ENCODE peak calls at places on chromosomes 16 and 17, in seven cellular contexts. J is IMR-90, O is heart right ventricle, W is adrenal gland, K is A549, P is coronary artery, U is ovary. Y is an unnamed sample.

GRCh38 chr16:8958344-8958808 is 5.3 kb downstream of the USP7 start:
- DNase-seq in J (peak), U (no peak), O (no peak), W (peak), P (peak), K (no peak), Y (no peak)

GRCh38 chr16:67229906-67230808 is 3.2 kb downstream of the TMEM208 start:
- DNase-seq in O (no peak), J (no peak), W (no peak), P (no peak), U (no peak), K (no peak), Y (no peak)

GRCh38 chr16:66507731-66508239 is 42.1 kb downstream of the TK2 start:
- DNase-seq in K (peak), O (no peak), J (no peak), P (no peak), W (no peak), U (peak), Y (no peak)

GRCh38 chr17:6654816-6655731 is 3.5 kb downstream of the C17orf100 start:
- DNase-seq in U (peak), J (no peak), W (no peak), P (no peak), K (no peak), O (no peak), Y (peak)

GRCh38 chr16:85187002-85187401 is 74.7 kb upstream of the CIBAR2 start:
- DNase-seq in U (no peak), W (peak), O (no peak), P (no peak), J (peak), K (no peak), Y (no peak)

GRCh38 chr17:29958947-29959657 is 17.7 kb downstream of the EFCAB5 start:
- DNase-seq in U (no peak), K (no peak), J (peak), O (no peak), W (no peak), P (no peak), Y (peak)

GRCh38 chr16:46745594-46745993 is 2.5 kb downstream of the MYLK3 start:
- DNase-seq in J (no peak), O (no peak), U (no peak), K (no peak), P (peak), W (no peak), Y (no peak)

GRCh38 chr17:74737299-74738050 is 419 bp downstream of the RAB37 start:
- DNase-seq in U (no peak), O (no peak), P (no peak), K (peak), W (peak), J (no peak), Y (no peak)

GRCh38 chr17:31393749-31394146 is 2.3 kb downstream of the RAB11FIP4 start:
- DNase-seq in P (peak), J (no peak), U (no peak), O (no peak), W (no peak), K (no peak), Y (no peak)

GRCh38 chr17:79777166-79777843 is 643 bp upstream of the CBX2 start:
- DNase-seq in U (peak), O (peak), W (peak), P (no peak), K (peak), J (peak), Y (peak)

GRCh38 chr16:17272716-17273115 is 198.0 kb downstream of the XYLT1 start:
- DNase-seq in U (no peak), P (no peak), W (no peak), J (no peak), K (no peak), O (no peak), Y (no peak)

GRCh38 chr17:7058831-7059447 is 15.0 kb upstream of the SLC16A11 start:
- DNase-seq in P (no peak), U (no peak), W (no peak), J (peak), K (no peak), O (no peak), Y (no peak)

GRCh38 chr16:21263640-21264211 is 14.4 kb downstream of the CRYM start:
- DNase-seq in O (no peak), W (peak), U (no peak), P (no peak), J (peak), K (peak), Y (no peak)

GRCh38 chr17:35217107-35217506 is 22.9 kb upstream of the SLC35G3 start:
- DNase-seq in O (no peak), U (no peak), P (no peak), J (no peak), W (no peak), K (no peak), Y (no peak)

GRCh38 chr16:57601801-57602478 is 26.5 kb upstream of the ADGRG1 start:
- DNase-seq in O (no peak), U (no peak), K (no peak), P (peak), W (no peak), J (no peak), Y (no peak)

GRCh38 chr16:80198265-80198994 is 342.4 kb upstream of the DYNLRB2 start:
- DNase-seq in W (no peak), O (no peak), J (peak), P (no peak), K (no peak), U (no peak), Y (no peak)

GRCh38 chr16:31265329-31266245 is 5.8 kb downstream of the ITGAM start:
- DNase-seq in U (no peak), O (no peak), P (no peak), K (peak), J (peak), W (peak), Y (peak)

GRCh38 chr17:27810902-27811557 is 10.7 kb upstream of the NOS2 start:
- DNase-seq in K (no peak), U (no peak), W (no peak), P (no peak), J (peak), O (no peak), Y (no peak)

GRCh38 chr16:29710227-29711219 is 31.5 kb downstream of the QPRT start:
- DNase-seq in O (no peak), J (peak), K (peak), P (no peak), U (no peak), W (peak), Y (peak)

GRCh38 chr17:42407289-42407836 is 15.7 kb downstream of the CAVIN1 start:
- DNase-seq in O (peak), J (peak), P (peak), U (peak), W (peak), K (peak), Y (peak)

GRCh38 chr16:73095885-73096341 is 48.0 kb upstream of the ZFHX3 start:
- DNase-seq in P (no peak), U (no peak), K (no peak), W (no peak), O (no peak), J (no peak), Y (no peak)

GRCh38 chr17:49725453-49725852 is 17.7 kb upstream of the SLC35B1 start:
- DNase-seq in P (no peak), U (no peak), O (no peak), W (no peak), K (no peak), J (no peak), Y (no peak)

GRCh38 chr16:71499775-71500364 is 10.7 kb upstream of the ZNF19 start:
- DNase-seq in K (peak), O (no peak), W (peak), P (no peak), J (peak), U (no peak), Y (peak)

GRCh38 chr17:1340371-1340770 is 59.7 kb downstream of the YWHAE start:
- DNase-seq in W (no peak), J (no peak), P (no peak), K (no peak), U (no peak), O (no peak), Y (no peak)

GRCh38 chr16:30867747-30868146 is 26.1 kb downstream of the BCL7C start:
- DNase-seq in U (no peak), P (no peak), J (no peak), W (no peak), K (peak), O (no peak), Y (no peak)

GRCh38 chr16:13543850-13544249 is 376.1 kb upstream of the ERCC4 start:
- DNase-seq in J (no peak), K (no peak), P (no peak), U (no peak), W (no peak), O (no peak), Y (no peak)

GRCh38 chr17:74856113-74856512 is 3.6 kb downstream of the GRIN2C start:
- DNase-seq in U (no peak), O (no peak), K (no peak), J (no peak), W (peak), P (no peak), Y (no peak)

GRCh38 chr16:66274335-66275110 is 92.0 kb upstream of the CDH5 start:
- DNase-seq in K (peak), U (no peak), O (no peak), W (no peak), J (peak), P (peak), Y (no peak)

GRCh38 chr17:50511058-50511457 is 2.8 kb downstream of the MYCBPAP start:
- DNase-seq in P (no peak), J (peak), U (no peak), K (no peak), W (peak), O (no peak), Y (no peak)

GRCh38 chr16:68446941-68447675 is 1.2 kb downstream of the SMPD3 start:
- DNase-seq in P (no peak), O (no peak), K (no peak), J (no peak), W (no peak), U (peak), Y (no peak)

GRCh38 chr17:1875597-1875996 is 45.8 kb downstream of the RPA1 start:
- DNase-seq in U (no peak), W (no peak), K (no peak), J (no peak), O (no peak), P (no peak), Y (no peak)

GRCh38 chr16:8869212-8869987 is 594 bp upstream of the CARHSP1 start:
- DNase-seq in U (no peak), P (no peak), O (no peak), K (no peak), W (no peak), J (no peak), Y (no peak)

GRCh38 chr17:80860703-80861359 is 130.8 kb upstream of the CHMP6 start:
- DNase-seq in P (no peak), K (no peak), U (no peak), J (no peak), O (no peak), W (no peak), Y (no peak)

GRCh38 chr17:80862978-80863377 is 128.7 kb upstream of the CHMP6 start:
- DNase-seq in O (no peak), W (no peak), K (no peak), P (no peak), U (no peak), J (no peak), Y (no peak)

GRCh38 chr17:80861360-80861861 is 130.2 kb upstream of the CHMP6 start:
- DNase-seq in U (no peak), P (no peak), W (no peak), O (no peak), K (no peak), J (no peak), Y (no peak)

GRCh38 chr17:80862341-80862969 is 129.2 kb upstream of the CHMP6 start:
- DNase-seq in U (no peak), P (no peak), O (no peak), J (no peak), K (no peak), W (no peak), Y (no peak)

GRCh38 chr17:80861892-80862291 is 129.7 kb upstream of the CHMP6 start:
- DNase-seq in W (peak), J (peak), K (peak), U (no peak), P (no peak), O (no peak), Y (peak)
- TF ChIP-seq CTCF in W (no peak), J (peak), K (peak), U (no peak), P (no peak), O (no peak), Y (peak)

GRCh38 chr17:61646482-61646881 is 55.5 kb upstream of the NACA2 start:
- DNase-seq in P (no peak), J (no peak), K (no peak), U (no peak), O (no peak), W (no peak), Y (no peak)
- H3K27ac ChIP-seq in P (no peak), J (peak), K (no peak), U (no peak), O (no peak), W (no peak), Y (no peak)

DNA sequence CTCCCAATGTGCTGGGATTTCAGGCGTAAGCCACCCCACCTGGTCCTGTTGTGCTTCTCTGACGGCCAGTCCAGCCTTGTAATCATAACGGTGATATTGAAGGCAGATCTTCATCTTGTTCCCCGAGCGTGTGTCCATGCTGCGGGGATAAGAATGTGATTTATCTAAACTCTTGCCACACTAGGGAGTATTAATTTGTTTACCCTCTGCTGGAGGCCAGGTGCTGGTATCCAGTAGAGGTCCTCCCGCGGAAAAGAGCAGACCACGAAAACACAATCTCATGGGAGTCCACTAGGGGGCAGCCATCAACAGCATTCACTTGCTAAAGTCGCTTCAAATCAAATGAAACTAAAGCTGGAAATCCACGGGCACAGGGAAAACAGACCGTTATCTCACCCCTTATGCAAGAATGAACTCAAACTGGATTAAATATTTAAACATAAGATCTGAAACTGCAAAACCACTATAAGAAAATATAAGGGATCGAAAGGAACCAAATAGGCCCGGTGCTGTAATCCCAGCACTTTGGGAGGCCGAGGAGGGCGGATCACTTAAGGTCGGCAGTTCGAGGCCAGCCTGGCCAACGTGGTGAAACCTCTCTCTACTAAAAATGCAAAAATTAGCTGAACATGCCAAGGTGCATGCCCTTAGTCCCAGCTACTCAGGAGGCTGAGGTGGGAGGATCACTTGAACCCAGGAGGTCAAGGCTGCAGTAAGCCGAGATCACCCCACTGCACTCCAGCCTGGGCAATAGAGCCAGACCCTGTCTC is 22.3 kb upstream of the RBBP6 start:
- DNase-seq in U (peak), O (peak), K (peak), J (peak), P (peak), W (peak), Y (peak)
- TF ChIP-seq CTCF in U (peak), O (peak), K (peak), J (peak), P (peak), W (peak), Y (peak)

GRCh38 chr17:15456486-15456885 is 10.9 kb downstream of the CDRT4 start:
- DNase-seq in P (no peak), J (no peak), U (no peak), K (no peak), W (no peak), O (no peak), Y (no peak)
- H3K27ac ChIP-seq in P (peak), J (peak), U (peak), K (no peak), W (no peak), O (peak), Y (no peak)

GRCh38 chr16:2025878-2026460 is 733 bp upstream of the NHERF2 start:
- DNase-seq in W (no peak), O (no peak), U (no peak), K (no peak), J (no peak), P (no peak), Y (no peak)

GRCh38 chr16:2028620-2029220 is 2.0 kb downstream of the NHERF2 start:
- DNase-seq in O (no peak), K (no peak), W (no peak), P (no peak), U (peak), J (no peak), Y (no peak)

GRCh38 chr16:2026461-2027023 is at the start of gene NHERF2:
- DNase-seq in U (peak), W (peak), P (no peak), O (peak), J (no peak), K (no peak), Y (peak)

GRCh38 chr16:2028146-2028545 is 1.4 kb downstream of the NHERF2 start:
- DNase-seq in O (no peak), P (no peak), W (no peak), U (peak), K (no peak), J (no peak), Y (no peak)

GRCh38 chr16:2027024-2028010 is 615 bp downstream of the NHERF2 start:
- DNase-seq in J (peak), W (peak), P (no peak), O (peak), U (peak), K (no peak), Y (no peak)
- TF ChIP-seq CTCF in J (no peak), W (no peak), P (no peak), O (no peak), U (no peak), K (no peak), Y (no peak)

DNA sequence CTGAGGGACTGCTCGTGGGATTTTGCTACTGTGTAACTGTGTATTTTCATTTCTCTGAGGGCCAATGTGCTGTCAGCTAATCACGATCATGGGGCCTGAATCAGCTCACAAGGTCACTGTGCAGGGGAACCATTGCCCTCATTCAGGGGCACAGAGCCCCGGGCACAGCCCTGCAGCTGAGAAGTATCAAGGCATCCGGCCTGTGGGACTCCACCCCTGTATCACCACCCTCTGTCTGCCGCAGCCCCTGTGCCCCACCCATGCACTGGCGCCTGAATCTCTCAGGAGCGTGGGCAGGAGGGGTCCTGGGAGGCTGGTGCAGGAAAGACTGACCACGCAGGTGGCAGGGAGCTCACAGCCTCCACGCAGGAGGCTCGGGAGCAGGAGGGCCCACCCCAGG is 43.4 kb upstream of the RASD1 start:
- DNase-seq in K (no peak), J (no peak), U (no peak), P (no peak), W (peak), O (peak), Y (no peak)
- H3K27ac ChIP-seq in K (peak), J (no peak), U (no peak), P (peak), W (no peak), O (peak), Y (no peak)

Y was measured in RWPE1.